ENCODE peak calls at places on chromosomes 7 and 10, in four cellular contexts. U is CD8-positive, alpha-beta memory T cell; I is NCI-H526 treated with DMSO at 0.1 percent for 48 hours; F is foreskin keratinocyte. Z is an unnamed sample.
A peak's percentile ranks its signal among the peaks of the same experiment; 100 is the strongest.

GRCh38 chr7:79787623-79788022 is 334.2 kb upstream of the MAGI2 start:
- DNase-seq in U (no peak), I (no peak), F (no peak), Z (no peak)

GRCh38 chr7:2523941-2524807 is 4.6 kb downstream of the LFNG start:
- DNase-seq in U (no peak), F (peak; percentile 71), I (peak; percentile 82), Z (no peak)

GRCh38 chr7:151592868-151593486 is 73.3 kb upstream of the RHEB start:
- DNase-seq in F (peak; percentile 95), U (no peak), I (no peak), Z (no peak)

GRCh38 chr7:138006106-138006505 is 4.2 kb upstream of the CREB3L2 start:
- DNase-seq in U (no peak), F (no peak), I (no peak), Z (no peak)

GRCh38 chr10:116183733-116184447 is 89.1 kb downstream of the GFRA1 start:
- DNase-seq in U (no peak), I (no peak), F (peak; percentile 31), Z (no peak)

GRCh38 chr10:28558186-28558585 is 25.3 kb downstream of the WAC start:
- DNase-seq in I (no peak), U (no peak), F (no peak), Z (no peak)

GRCh38 chr7:11831727-11832495 is at the start of gene THSD7A:
- DNase-seq in U (peak; percentile 39), F (peak; percentile 32), I (peak; percentile 78), Z (no peak)

GRCh38 chr7:66529889-66530615 is 98.6 kb upstream of the KCTD7 start:
- DNase-seq in F (no peak), I (no peak), U (peak; percentile 36), Z (no peak)

GRCh38 chr7:122686360-122686878 is 12.5 kb downstream of the RNF133 start:
- DNase-seq in F (no peak), I (no peak), U (no peak), Z (no peak)

GRCh38 chr7:36723951-36724664 is at the start of gene AOAH:
- DNase-seq in U (peak; percentile 90), F (no peak), I (no peak), Z (peak; percentile 60)

GRCh38 chr7:47285860-47286491 is 295.9 kb downstream of the TNS3 start:
- DNase-seq in I (no peak), U (no peak), F (no peak), Z (no peak)

Z was measured in T-helper 22 cell.